ENCODE peak calls at places on chromosomes 1 and 21, in six cellular contexts. One of them, this sample, is unnamed.

GRCh38 chr1:218702808-218703207 is 357.7 kb downstream of the TGFB2 start:
- DNase-seq in H1: no peak
- DNase-seq in GM12892: no peak
- DNase-seq in K562: no peak
- DNase-seq in SK-N-SH: no peak
- DNase-seq in GM12878: no peak
- DNase-seq in this sample: no peak

GRCh38 chr21:45001134-45002095 is 61.6 kb downstream of the SLX9 start:
- DNase-seq in H1: no peak
- DNase-seq in GM12892: no peak
- DNase-seq in K562: no peak
- DNase-seq in SK-N-SH: no peak
- DNase-seq in GM12878: no peak
- DNase-seq in this sample: no peak

GRCh38 chr1:31196685-31197084 is 43.0 kb downstream of the NKAIN1 start:
- DNase-seq in H1: no peak
- DNase-seq in GM12892: no peak
- DNase-seq in K562: no peak
- DNase-seq in SK-N-SH: no peak
- DNase-seq in GM12878: no peak
- DNase-seq in this sample: no peak

GRCh38 chr1:3668585-3669300 is 16.4 kb downstream of the TP73 start:
- DNase-seq in H1: no peak
- DNase-seq in GM12892: no peak
- DNase-seq in K562: peak; percentile 71
- DNase-seq in SK-N-SH: no peak
- DNase-seq in GM12878: no peak
- DNase-seq in this sample: no peak

GRCh38 chr21:19198801-19199200 is 795.2 kb upstream of the TMPRSS15 start:
- DNase-seq in H1: no peak
- DNase-seq in GM12892: no peak
- DNase-seq in K562: no peak
- DNase-seq in SK-N-SH: no peak
- DNase-seq in GM12878: no peak
- DNase-seq in this sample: no peak

GRCh38 chr1:54754045-54754444 is 10.3 kb downstream of the PARS2 start:
- DNase-seq in H1: no peak
- DNase-seq in GM12892: no peak
- DNase-seq in K562: no peak
- DNase-seq in SK-N-SH: no peak
- DNase-seq in GM12878: no peak
- DNase-seq in this sample: no peak

GRCh38 chr1:243956448-243956847 is 94.6 kb upstream of the ZBTB18 start:
- DNase-seq in H1: no peak
- DNase-seq in GM12892: no peak
- DNase-seq in K562: no peak
- DNase-seq in SK-N-SH: no peak
- DNase-seq in GM12878: no peak
- DNase-seq in this sample: no peak

GRCh38 chr21:38311091-38311490 is 54.3 kb downstream of the KCNJ15 start:
- DNase-seq in H1: no peak
- DNase-seq in GM12892: no peak
- DNase-seq in K562: no peak
- DNase-seq in SK-N-SH: no peak
- DNase-seq in GM12878: no peak
- DNase-seq in this sample: no peak

GRCh38 chr1:201466492-201466891 is 2.5 kb downstream of the PHLDA3 start:
- DNase-seq in H1: no peak
- DNase-seq in GM12892: no peak
- DNase-seq in K562: no peak
- DNase-seq in SK-N-SH: no peak
- DNase-seq in GM12878: no peak
- DNase-seq in this sample: no peak

GRCh38 chr1:4161271-4162006 is 261.4 kb upstream of the C1orf174 start:
- DNase-seq in H1: no peak
- DNase-seq in GM12892: no peak
- DNase-seq in K562: no peak
- DNase-seq in SK-N-SH: peak; percentile 61
- DNase-seq in GM12878: no peak
- DNase-seq in this sample: no peak

GRCh38 chr1:97538113-97538512 is 382.7 kb downstream of the DPYD start:
- DNase-seq in H1: no peak
- DNase-seq in GM12892: no peak
- DNase-seq in K562: no peak
- DNase-seq in SK-N-SH: no peak
- DNase-seq in GM12878: no peak
- DNase-seq in this sample: no peak

GRCh38 chr1:170253180-170253579 is 107.4 kb downstream of the NTMT2 start:
- DNase-seq in H1: no peak
- DNase-seq in GM12892: no peak
- DNase-seq in K562: no peak
- DNase-seq in SK-N-SH: no peak
- DNase-seq in GM12878: no peak
- DNase-seq in this sample: no peak

GRCh38 chr1:178160736-178161475 is 67.0 kb downstream of the RASAL2 start:
- DNase-seq in H1: no peak
- DNase-seq in GM12892: no peak
- DNase-seq in K562: no peak
- DNase-seq in SK-N-SH: no peak
- DNase-seq in GM12878: no peak
- DNase-seq in this sample: no peak

GRCh38 chr1:151340870-151341754 is 5.9 kb downstream of the RFX5 start:
- DNase-seq in H1: no peak
- DNase-seq in GM12892: no peak
- DNase-seq in K562: peak; percentile 89
- DNase-seq in SK-N-SH: peak; percentile 67
- DNase-seq in GM12878: no peak
- DNase-seq in this sample: peak; percentile 38

GRCh38 chr1:26363549-26364448 is 8.8 kb downstream of the ZNF683 start:
- DNase-seq in H1: peak; percentile 50
- DNase-seq in GM12892: peak; percentile 79
- DNase-seq in K562: peak; percentile 95
- DNase-seq in SK-N-SH: peak; percentile 86
- DNase-seq in GM12878: peak; percentile 16
- DNase-seq in this sample: peak; percentile 82

GRCh38 chr1:179812501-179813292 is 64.9 kb downstream of the TOR1AIP2 start:
- DNase-seq in H1: no peak
- DNase-seq in GM12892: no peak
- DNase-seq in K562: no peak
- DNase-seq in SK-N-SH: no peak
- DNase-seq in GM12878: no peak
- DNase-seq in this sample: no peak

GRCh38 chr21:26966978-26967913 is at the start of gene ADAMTS5:
- DNase-seq in H1: no peak
- DNase-seq in GM12892: no peak
- DNase-seq in K562: no peak
- DNase-seq in SK-N-SH: peak; percentile 80
- DNase-seq in GM12878: no peak
- DNase-seq in this sample: peak; percentile 7

GRCh38 chr1:44406761-44407429 is 1.8 kb downstream of the RNF220 start:
- DNase-seq in H1: no peak
- DNase-seq in GM12892: no peak
- DNase-seq in K562: no peak
- DNase-seq in SK-N-SH: peak; percentile 50
- DNase-seq in GM12878: no peak
- DNase-seq in this sample: no peak

GRCh38 chr1:197725044-197725443 is 50.2 kb downstream of the DENND1B start:
- DNase-seq in H1: no peak
- DNase-seq in GM12892: no peak
- DNase-seq in K562: peak; percentile 50
- DNase-seq in SK-N-SH: no peak
- DNase-seq in GM12878: no peak
- DNase-seq in this sample: no peak

GRCh38 chr1:157969693-157970485 is 23.6 kb upstream of the KIRREL1 start:
- DNase-seq in H1: no peak
- DNase-seq in GM12892: no peak
- DNase-seq in K562: peak; percentile 41
- DNase-seq in SK-N-SH: peak; percentile 44
- DNase-seq in GM12878: no peak
- DNase-seq in this sample: no peak

GRCh38 chr1:203156280-203156679 is 19.3 kb downstream of the MYBPH start:
- DNase-seq in H1: no peak
- DNase-seq in GM12892: no peak
- DNase-seq in K562: no peak
- DNase-seq in SK-N-SH: no peak
- DNase-seq in GM12878: no peak
- DNase-seq in this sample: no peak

GRCh38 chr1:1246601-1247340 is at the start of gene C1QTNF12:
- DNase-seq in H1: no peak
- DNase-seq in GM12892: no peak
- DNase-seq in K562: no peak
- DNase-seq in SK-N-SH: peak; percentile 65
- DNase-seq in GM12878: no peak
- DNase-seq in this sample: no peak

GRCh38 chr1:96416690-96417444 is 304.7 kb upstream of the PTBP2 start:
- DNase-seq in H1: no peak
- DNase-seq in GM12892: no peak
- DNase-seq in K562: no peak
- DNase-seq in SK-N-SH: peak; percentile 38
- DNase-seq in GM12878: peak; percentile 13
- DNase-seq in this sample: no peak

GRCh38 chr1:159250817-159251216 is 46.1 kb downstream of the ACKR1 start:
- DNase-seq in H1: no peak
- DNase-seq in GM12892: no peak
- DNase-seq in K562: peak; percentile 8
- DNase-seq in SK-N-SH: no peak
- DNase-seq in GM12878: no peak
- DNase-seq in this sample: no peak

GRCh38 chr1:154736840-154737239 is 128.9 kb upstream of the ADAR start:
- DNase-seq in H1: no peak
- DNase-seq in GM12892: no peak
- DNase-seq in K562: peak; percentile 55
- DNase-seq in SK-N-SH: no peak
- DNase-seq in GM12878: no peak
- DNase-seq in this sample: no peak

GRCh38 chr1:168112673-168113305 is 23.9 kb downstream of the GPR161 start:
- DNase-seq in H1: no peak
- DNase-seq in GM12892: no peak
- DNase-seq in K562: peak; percentile 55
- DNase-seq in SK-N-SH: no peak
- DNase-seq in GM12878: peak; percentile 27
- DNase-seq in this sample: no peak

GRCh38 chr1:113860891-113861290 is 10.6 kb downstream of the PTPN22 start:
- DNase-seq in H1: no peak
- DNase-seq in GM12892: no peak
- DNase-seq in K562: no peak
- DNase-seq in SK-N-SH: no peak
- DNase-seq in GM12878: no peak
- DNase-seq in this sample: no peak

GRCh38 chr1:115198938-115199337 is 109.6 kb upstream of the TSPAN2 start:
- DNase-seq in H1: no peak
- DNase-seq in GM12892: no peak
- DNase-seq in K562: no peak
- DNase-seq in SK-N-SH: peak; percentile 44
- DNase-seq in GM12878: no peak
- DNase-seq in this sample: no peak

DNA sequence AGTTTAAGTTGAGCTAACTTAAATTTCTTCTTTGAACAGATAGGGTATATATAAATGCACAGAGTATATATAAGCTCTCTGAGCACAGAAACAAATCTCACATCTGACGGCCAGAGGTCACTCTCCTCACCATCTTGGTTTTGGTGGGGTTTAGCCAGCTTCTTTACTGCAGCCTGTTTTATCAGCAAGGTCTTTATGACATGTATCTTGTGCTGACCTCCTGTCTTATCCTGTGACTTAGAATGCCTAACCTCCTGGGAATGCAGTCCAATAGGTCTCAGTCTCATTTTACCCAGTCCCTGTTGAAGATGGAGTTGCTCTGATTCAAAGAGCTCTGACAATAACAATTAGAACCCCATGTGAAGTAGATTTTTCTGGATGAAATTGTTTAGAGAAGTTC is 1.6 kb upstream of the MOV10 start:
- DNase-seq in H1: no peak
- DNase-seq in GM12892: no peak
- DNase-seq in K562: peak; percentile 60
- DNase-seq in SK-N-SH: no peak
- DNase-seq in GM12878: no peak
- DNase-seq in this sample: no peak
- TF ChIP-seq POLR2AphosphoS5 in H1: no peak
- TF ChIP-seq POLR2AphosphoS5 in GM12892: peak; percentile 50
- TF ChIP-seq POLR2AphosphoS5 in K562: peak; percentile 57
- TF ChIP-seq POLR2AphosphoS5 in SK-N-SH: no peak
- TF ChIP-seq POLR2AphosphoS5 in GM12878: no peak
- TF ChIP-seq POLR2AphosphoS5 in this sample: no peak

DNA sequence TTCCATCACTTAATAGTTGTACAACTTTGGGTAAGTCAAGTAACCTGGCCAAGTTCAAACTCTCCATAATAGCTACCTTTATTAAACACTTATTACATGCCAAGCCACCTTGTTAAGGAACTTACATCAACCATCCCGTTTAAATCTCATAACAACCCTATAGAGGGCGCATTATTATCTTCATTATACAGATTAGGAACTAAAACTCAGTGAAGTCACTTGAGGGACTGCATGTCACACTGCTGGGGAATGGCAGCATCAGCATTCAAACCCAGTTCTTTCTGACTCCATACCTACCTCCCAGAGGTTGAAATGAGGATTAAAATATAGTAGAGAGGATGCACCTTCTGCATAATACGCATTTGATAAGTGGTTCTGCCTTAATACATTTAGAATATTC is 47.1 kb upstream of the PLA2G2C start:
- DNase-seq in H1: no peak
- DNase-seq in GM12892: no peak
- DNase-seq in K562: peak; percentile 18
- DNase-seq in SK-N-SH: peak; percentile 55
- DNase-seq in GM12878: no peak
- DNase-seq in this sample: no peak
- TF ChIP-seq TAF1 in H1: no peak
- TF ChIP-seq TAF1 in GM12892: no peak
- TF ChIP-seq TAF1 in K562: no peak
- TF ChIP-seq TAF1 in SK-N-SH: no peak
- TF ChIP-seq TAF1 in GM12878: no peak
- TF ChIP-seq TAF1 in this sample: no peak

GRCh38 chr1:235971571-235972315 is 93.1 kb downstream of the NID1 start:
- DNase-seq in H1: peak; percentile 79
- DNase-seq in GM12892: peak; percentile 59
- DNase-seq in K562: peak; percentile 86
- DNase-seq in SK-N-SH: peak; percentile 85
- DNase-seq in GM12878: peak; percentile 84
- DNase-seq in this sample: peak; percentile 66
- TF ChIP-seq POLR2AphosphoS5 in H1: peak; percentile 47
- TF ChIP-seq POLR2AphosphoS5 in GM12892: peak; percentile 76
- TF ChIP-seq POLR2AphosphoS5 in K562: no peak
- TF ChIP-seq POLR2AphosphoS5 in SK-N-SH: peak; percentile 71
- TF ChIP-seq POLR2AphosphoS5 in GM12878: peak; percentile 79
- TF ChIP-seq POLR2AphosphoS5 in this sample: peak; percentile 79

DNA sequence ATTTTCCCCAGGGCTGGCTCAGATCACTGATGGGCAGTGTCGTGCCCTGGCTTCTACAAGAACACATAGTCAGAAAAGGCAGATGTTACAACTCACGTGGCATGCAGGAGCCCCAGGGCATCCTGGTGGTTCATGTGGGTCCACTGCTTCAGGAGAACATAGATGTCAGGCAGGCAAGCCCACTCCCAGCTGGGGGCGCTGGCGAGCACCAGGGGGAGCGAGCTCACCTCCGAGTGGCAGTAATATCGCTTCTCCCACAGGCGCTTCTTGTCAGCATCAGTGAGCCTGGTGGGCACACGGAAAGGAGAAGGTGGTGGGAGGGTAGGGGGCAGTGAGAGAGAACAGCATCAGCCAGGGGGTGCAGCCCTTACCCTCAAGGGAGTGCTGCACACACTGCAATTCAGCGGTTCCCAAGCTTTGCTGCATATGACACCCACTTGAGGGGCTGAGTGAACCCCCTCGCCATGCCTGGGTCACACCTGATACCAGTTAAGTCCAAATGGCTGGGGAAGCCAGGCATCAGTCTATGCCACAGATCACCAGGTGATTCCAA is 34.3 kb upstream of the PPP1R15B start:
- DNase-seq in H1: peak; percentile 54
- DNase-seq in GM12892: peak; percentile 44
- DNase-seq in K562: peak; percentile 79
- DNase-seq in SK-N-SH: peak; percentile 63
- DNase-seq in GM12878: no peak
- DNase-seq in this sample: peak; percentile 41
- TF ChIP-seq TAF1 in H1: no peak
- TF ChIP-seq TAF1 in GM12892: no peak
- TF ChIP-seq TAF1 in K562: no peak
- TF ChIP-seq TAF1 in SK-N-SH: no peak
- TF ChIP-seq TAF1 in GM12878: no peak
- TF ChIP-seq TAF1 in this sample: no peak

This sample was measured in GM12891.